ENCODE peak calls at places on chromosome 22, in ten cellular contexts. One of them, this sample, is unnamed.

GRCh38 chr22:37639070-37639760 is at the start of gene SH3BP1:
- DNase-seq in heart left ventricle: peak; percentile 78
- DNase-seq in GM12865: peak; percentile 68
- DNase-seq in A673: peak; percentile 56
- DNase-seq in gastrocnemius medialis: no peak
- DNase-seq in GM20000: peak; percentile 88
- DNase-seq in dorsolateral prefrontal cortex: no peak
- DNase-seq in MM.1S: peak; percentile 52
- DNase-seq in AG10803: peak; percentile 15
- DNase-seq in H1: no peak
- DNase-seq in this sample: peak; percentile 56

GRCh38 chr22:49091917-49092545 is 735.6 kb downstream of the BRD1 start:
- DNase-seq in heart left ventricle: no peak
- DNase-seq in GM12865: no peak
- DNase-seq in A673: peak; percentile 19
- DNase-seq in gastrocnemius medialis: no peak
- DNase-seq in GM20000: no peak
- DNase-seq in dorsolateral prefrontal cortex: no peak
- DNase-seq in MM.1S: no peak
- DNase-seq in AG10803: no peak
- DNase-seq in H1: no peak
- DNase-seq in this sample: no peak

GRCh38 chr22:28907311-28908008 is 24.1 kb downstream of the ZNRF3 start:
- DNase-seq in heart left ventricle: no peak
- DNase-seq in GM12865: peak; percentile 91
- DNase-seq in A673: no peak
- DNase-seq in gastrocnemius medialis: no peak
- DNase-seq in GM20000: peak; percentile 50
- DNase-seq in dorsolateral prefrontal cortex: no peak
- DNase-seq in MM.1S: no peak
- DNase-seq in AG10803: no peak
- DNase-seq in H1: no peak
- DNase-seq in this sample: no peak

GRCh38 chr22:29139965-29140782 is 65.5 kb upstream of the EMID1 start:
- DNase-seq in heart left ventricle: no peak
- DNase-seq in GM12865: no peak
- DNase-seq in A673: no peak
- DNase-seq in gastrocnemius medialis: no peak
- DNase-seq in GM20000: no peak
- DNase-seq in dorsolateral prefrontal cortex: no peak
- DNase-seq in MM.1S: no peak
- DNase-seq in AG10803: peak; percentile 88
- DNase-seq in H1: no peak
- DNase-seq in this sample: no peak

GRCh38 chr22:23862103-23862502 is 4.4 kb downstream of the SLC2A11 start:
- DNase-seq in heart left ventricle: no peak
- DNase-seq in GM12865: peak; percentile 75
- DNase-seq in A673: peak; percentile 69
- DNase-seq in gastrocnemius medialis: no peak
- DNase-seq in GM20000: peak; percentile 70
- DNase-seq in dorsolateral prefrontal cortex: no peak
- DNase-seq in MM.1S: peak; percentile 60
- DNase-seq in AG10803: peak; percentile 43
- DNase-seq in H1: no peak
- DNase-seq in this sample: no peak

GRCh38 chr22:32364210-32364609 is 6.5 kb downstream of the RFPL3 start:
- DNase-seq in heart left ventricle: no peak
- DNase-seq in GM12865: no peak
- DNase-seq in A673: no peak
- DNase-seq in gastrocnemius medialis: no peak
- DNase-seq in GM20000: no peak
- DNase-seq in dorsolateral prefrontal cortex: no peak
- DNase-seq in MM.1S: no peak
- DNase-seq in AG10803: no peak
- DNase-seq in H1: no peak
- DNase-seq in this sample: no peak

GRCh38 chr22:40511604-40512003 is 124.9 kb downstream of the MRTFA start:
- DNase-seq in heart left ventricle: no peak
- DNase-seq in GM12865: no peak
- DNase-seq in A673: no peak
- DNase-seq in gastrocnemius medialis: peak; percentile 67
- DNase-seq in GM20000: no peak
- DNase-seq in dorsolateral prefrontal cortex: no peak
- DNase-seq in MM.1S: no peak
- DNase-seq in AG10803: peak; percentile 54
- DNase-seq in H1: no peak
- DNase-seq in this sample: no peak

GRCh38 chr22:42743501-42743991 is 22.9 kb upstream of the A4GALT start:
- DNase-seq in heart left ventricle: peak; percentile 94
- DNase-seq in GM12865: no peak
- DNase-seq in A673: peak; percentile 46
- DNase-seq in gastrocnemius medialis: peak; percentile 84
- DNase-seq in GM20000: no peak
- DNase-seq in dorsolateral prefrontal cortex: no peak
- DNase-seq in MM.1S: no peak
- DNase-seq in AG10803: peak; percentile 97
- DNase-seq in H1: no peak
- DNase-seq in this sample: no peak

DNA sequence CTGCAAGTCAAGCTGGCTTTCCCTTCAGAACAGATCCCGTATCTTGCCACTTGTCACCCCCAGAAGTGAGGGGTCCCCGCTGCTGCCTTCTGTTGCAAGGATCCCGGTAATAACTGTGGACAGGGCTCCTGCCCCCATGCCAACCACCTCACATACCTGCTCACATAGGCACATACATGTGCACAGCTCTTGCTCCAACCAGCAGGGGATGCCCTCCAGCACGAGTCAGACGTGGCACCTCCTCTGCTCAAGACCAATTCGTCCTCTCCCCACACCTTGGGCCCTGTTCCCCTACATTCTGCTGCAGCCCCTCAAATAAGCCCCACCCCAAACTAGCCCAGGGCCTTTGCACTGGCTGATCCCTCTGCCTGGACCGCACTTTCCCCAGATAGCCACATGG is 163.3 kb downstream of the CRYBB2 start:
- DNase-seq in heart left ventricle: no peak
- DNase-seq in GM12865: no peak
- DNase-seq in A673: no peak
- DNase-seq in gastrocnemius medialis: no peak
- DNase-seq in GM20000: no peak
- DNase-seq in dorsolateral prefrontal cortex: no peak
- DNase-seq in MM.1S: no peak
- DNase-seq in AG10803: no peak
- DNase-seq in H1: no peak
- DNase-seq in this sample: no peak
- TF ChIP-seq CTCF in heart left ventricle: no peak
- TF ChIP-seq CTCF in GM12865: peak; percentile 17
- TF ChIP-seq CTCF in A673: no peak
- TF ChIP-seq CTCF in gastrocnemius medialis: no peak
- TF ChIP-seq CTCF in GM20000: peak; percentile 10
- TF ChIP-seq CTCF in dorsolateral prefrontal cortex: no peak
- TF ChIP-seq CTCF in MM.1S: peak; percentile 13
- TF ChIP-seq CTCF in AG10803: no peak
- TF ChIP-seq CTCF in H1: peak; percentile 61
- TF ChIP-seq CTCF in this sample: no peak

GRCh38 chr22:44371741-44372525 is 59.2 kb upstream of the SHISAL1 start:
- DNase-seq in heart left ventricle: peak; percentile 6
- DNase-seq in GM12865: peak; percentile 18
- DNase-seq in A673: no peak
- DNase-seq in gastrocnemius medialis: no peak
- DNase-seq in GM20000: no peak
- DNase-seq in dorsolateral prefrontal cortex: no peak
- DNase-seq in MM.1S: no peak
- DNase-seq in AG10803: no peak
- DNase-seq in H1: no peak
- DNase-seq in this sample: no peak

GRCh38 chr22:44366372-44367310 is 53.9 kb upstream of the SHISAL1 start:
- DNase-seq in heart left ventricle: peak; percentile 18
- DNase-seq in GM12865: no peak
- DNase-seq in A673: no peak
- DNase-seq in gastrocnemius medialis: no peak
- DNase-seq in GM20000: no peak
- DNase-seq in dorsolateral prefrontal cortex: no peak
- DNase-seq in MM.1S: no peak
- DNase-seq in AG10803: no peak
- DNase-seq in H1: no peak
- DNase-seq in this sample: no peak

GRCh38 chr22:44368611-44369010 is 55.9 kb upstream of the SHISAL1 start:
- DNase-seq in heart left ventricle: no peak
- DNase-seq in GM12865: no peak
- DNase-seq in A673: no peak
- DNase-seq in gastrocnemius medialis: no peak
- DNase-seq in GM20000: no peak
- DNase-seq in dorsolateral prefrontal cortex: no peak
- DNase-seq in MM.1S: no peak
- DNase-seq in AG10803: no peak
- DNase-seq in H1: no peak
- DNase-seq in this sample: no peak

GRCh38 chr22:44369916-44370804 is 57.4 kb upstream of the SHISAL1 start:
- DNase-seq in heart left ventricle: peak; percentile 6
- DNase-seq in GM12865: no peak
- DNase-seq in A673: no peak
- DNase-seq in gastrocnemius medialis: no peak
- DNase-seq in GM20000: no peak
- DNase-seq in dorsolateral prefrontal cortex: no peak
- DNase-seq in MM.1S: no peak
- DNase-seq in AG10803: peak; percentile 36
- DNase-seq in H1: no peak
- DNase-seq in this sample: no peak

DNA sequence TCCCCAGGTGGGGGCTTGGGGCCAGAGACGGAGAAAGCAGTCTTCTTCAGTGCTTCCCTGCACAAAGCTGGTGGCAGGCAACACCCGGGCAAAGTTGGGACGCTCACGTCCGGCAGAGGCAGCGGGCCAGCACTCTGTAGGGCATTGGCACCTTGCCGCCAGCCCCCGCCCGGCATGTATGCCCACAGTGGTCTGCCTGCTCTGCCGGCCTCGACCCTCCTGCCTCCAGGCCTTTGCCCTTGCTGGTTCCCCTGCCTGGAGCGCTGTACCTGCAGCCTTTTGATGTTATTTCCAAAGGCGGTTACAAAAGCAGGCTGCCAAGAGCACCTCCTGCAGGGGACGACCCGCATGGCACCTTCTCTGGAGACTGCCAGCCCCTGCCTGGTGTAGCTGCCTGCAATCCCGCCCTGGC is 56.5 kb upstream of the SHISAL1 start:
- DNase-seq in heart left ventricle: peak; percentile 19
- DNase-seq in GM12865: no peak
- DNase-seq in A673: no peak
- DNase-seq in gastrocnemius medialis: no peak
- DNase-seq in GM20000: no peak
- DNase-seq in dorsolateral prefrontal cortex: no peak
- DNase-seq in MM.1S: no peak
- DNase-seq in AG10803: no peak
- DNase-seq in H1: peak; percentile 31
- DNase-seq in this sample: no peak
- TF ChIP-seq CTCF in heart left ventricle: no peak
- TF ChIP-seq CTCF in GM12865: no peak
- TF ChIP-seq CTCF in A673: peak; percentile 36
- TF ChIP-seq CTCF in gastrocnemius medialis: no peak
- TF ChIP-seq CTCF in GM20000: no peak
- TF ChIP-seq CTCF in dorsolateral prefrontal cortex: no peak
- TF ChIP-seq CTCF in MM.1S: peak; percentile 39
- TF ChIP-seq CTCF in AG10803: no peak
- TF ChIP-seq CTCF in H1: peak; percentile 87
- TF ChIP-seq CTCF in this sample: peak; percentile 27

GRCh38 chr22:33914699-33915098 is 5.6 kb downstream of the LARGE1 start:
- DNase-seq in heart left ventricle: no peak
- DNase-seq in GM12865: no peak
- DNase-seq in A673: no peak
- DNase-seq in gastrocnemius medialis: no peak
- DNase-seq in GM20000: no peak
- DNase-seq in dorsolateral prefrontal cortex: no peak
- DNase-seq in MM.1S: no peak
- DNase-seq in AG10803: no peak
- DNase-seq in H1: no peak
- DNase-seq in this sample: no peak

GRCh38 chr22:33919591-33920501 is at the start of gene LARGE1:
- DNase-seq in heart left ventricle: peak; percentile 63
- DNase-seq in GM12865: peak; percentile 76
- DNase-seq in A673: no peak
- DNase-seq in gastrocnemius medialis: peak; percentile 46
- DNase-seq in GM20000: peak; percentile 43
- DNase-seq in dorsolateral prefrontal cortex: peak; percentile 48
- DNase-seq in MM.1S: peak; percentile 86
- DNase-seq in AG10803: peak; percentile 28
- DNase-seq in H1: no peak
- DNase-seq in this sample: peak; percentile 38

GRCh38 chr22:33920927-33921575 is 775 bp upstream of the LARGE1 start:
- DNase-seq in heart left ventricle: peak; percentile 99
- DNase-seq in GM12865: peak; percentile 98
- DNase-seq in A673: peak; percentile 2
- DNase-seq in gastrocnemius medialis: peak; percentile 97
- DNase-seq in GM20000: peak; percentile 90
- DNase-seq in dorsolateral prefrontal cortex: peak; percentile 99
- DNase-seq in MM.1S: peak; percentile 97
- DNase-seq in AG10803: peak; percentile 96
- DNase-seq in H1: peak; percentile 88
- DNase-seq in this sample: peak; percentile 100

GRCh38 chr22:33918676-33919590 is 1.3 kb downstream of the LARGE1 start:
- DNase-seq in heart left ventricle: no peak
- DNase-seq in GM12865: no peak
- DNase-seq in A673: no peak
- DNase-seq in gastrocnemius medialis: no peak
- DNase-seq in GM20000: no peak
- DNase-seq in dorsolateral prefrontal cortex: no peak
- DNase-seq in MM.1S: no peak
- DNase-seq in AG10803: peak; percentile 43
- DNase-seq in H1: no peak
- DNase-seq in this sample: no peak

DNA sequence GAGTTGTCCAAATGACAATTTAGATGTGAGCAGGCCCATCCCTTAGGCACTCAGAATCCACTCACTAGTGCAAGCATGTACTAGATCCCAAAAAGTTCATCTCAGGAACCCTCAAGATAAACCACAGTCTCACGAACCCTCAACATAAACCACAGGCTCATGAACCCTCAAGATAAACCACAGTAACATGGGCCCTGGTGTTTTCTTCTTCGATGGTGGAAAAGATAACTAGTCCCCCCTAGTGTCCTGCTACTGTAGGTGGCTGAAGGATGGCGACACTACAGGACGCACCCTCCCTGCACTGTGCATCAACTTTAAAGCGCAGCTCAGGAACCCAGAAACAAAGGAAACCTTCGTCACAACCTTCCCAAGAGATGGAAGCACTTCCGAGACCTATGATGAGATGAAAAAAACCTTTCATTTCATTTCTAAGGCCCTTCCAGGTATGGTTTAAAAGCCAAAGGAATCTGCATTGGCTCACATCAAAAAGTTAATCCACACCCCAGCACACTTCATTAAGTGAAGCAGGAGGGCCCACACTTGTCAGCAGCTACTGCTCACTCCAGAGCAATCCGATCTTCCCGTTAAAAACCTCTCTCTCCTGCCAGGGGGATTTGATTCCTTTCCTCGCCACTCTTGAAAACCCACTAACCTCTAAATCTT is 2.4 kb downstream of the LARGE1 start:
- DNase-seq in heart left ventricle: no peak
- DNase-seq in GM12865: peak; percentile 81
- DNase-seq in A673: no peak
- DNase-seq in gastrocnemius medialis: no peak
- DNase-seq in GM20000: peak; percentile 40
- DNase-seq in dorsolateral prefrontal cortex: no peak
- DNase-seq in MM.1S: peak; percentile 75
- DNase-seq in AG10803: peak; percentile 32
- DNase-seq in H1: no peak
- DNase-seq in this sample: no peak
- TF ChIP-seq CTCF in heart left ventricle: no peak
- TF ChIP-seq CTCF in GM12865: peak; percentile 65
- TF ChIP-seq CTCF in A673: no peak
- TF ChIP-seq CTCF in gastrocnemius medialis: no peak
- TF ChIP-seq CTCF in GM20000: no peak
- TF ChIP-seq CTCF in dorsolateral prefrontal cortex: peak; percentile 52
- TF ChIP-seq CTCF in MM.1S: peak; percentile 66
- TF ChIP-seq CTCF in AG10803: peak; percentile 52
- TF ChIP-seq CTCF in H1: peak; percentile 52
- TF ChIP-seq CTCF in this sample: no peak

GRCh38 chr22:35037089-35037488 is 28.9 kb upstream of the ISX start:
- DNase-seq in heart left ventricle: no peak
- DNase-seq in GM12865: peak; percentile 51
- DNase-seq in A673: peak; percentile 28
- DNase-seq in gastrocnemius medialis: no peak
- DNase-seq in GM20000: no peak
- DNase-seq in dorsolateral prefrontal cortex: no peak
- DNase-seq in MM.1S: peak; percentile 13
- DNase-seq in AG10803: peak; percentile 14
- DNase-seq in H1: no peak
- DNase-seq in this sample: no peak
- TF ChIP-seq CTCF in heart left ventricle: no peak
- TF ChIP-seq CTCF in GM12865: peak; percentile 44
- TF ChIP-seq CTCF in A673: peak; percentile 45
- TF ChIP-seq CTCF in gastrocnemius medialis: no peak
- TF ChIP-seq CTCF in GM20000: no peak
- TF ChIP-seq CTCF in dorsolateral prefrontal cortex: peak; percentile 51
- TF ChIP-seq CTCF in MM.1S: peak; percentile 44
- TF ChIP-seq CTCF in AG10803: peak; percentile 31
- TF ChIP-seq CTCF in H1: peak; percentile 45
- TF ChIP-seq CTCF in this sample: peak; percentile 49

This sample was measured in progenitor cell of endocrine pancreas.